ENCODE peak calls at places on chromosomes 4 and X, in ten cellular contexts. One of them, this sample, is unnamed.

GRCh38 chrX:30822068-30822671 is 66.9 kb downstream of the TAB3 start:
- DNase-seq in fibroblast of the conjunctiva: no peak
- DNase-seq in ascending aorta: no peak
- DNase-seq in activated naive CD4-positive, alpha-beta T cell treated with anti-CD3 and anti-CD28 coated beads, Interleukin-2, amount 50 U/mL, for 72 hours: no peak
- DNase-seq in activated CD4-positive, alpha-beta T cell treated with anti-CD3 and anti-CD28 coated beads for 4 hours: no peak
- DNase-seq in foreskin fibroblast: peak; percentile 25
- DNase-seq in stimulated activated CD4-positive, alpha-beta T cell treated with anti-CD3 and anti-CD28 coated beads, Interleukin-4, amount 100 ng/mL, for 48 hours: no peak
- DNase-seq in tibial artery: no peak
- DNase-seq in fibroblast of pulmonary artery: peak; percentile 9
- DNase-seq in GM19239: no peak
- DNase-seq in this sample: no peak

GRCh38 chr4:141215030-141215429 is 5.7 kb upstream of the ZNF330 start:
- DNase-seq in fibroblast of the conjunctiva: no peak
- DNase-seq in ascending aorta: no peak
- DNase-seq in activated naive CD4-positive, alpha-beta T cell treated with anti-CD3 and anti-CD28 coated beads, Interleukin-2, amount 50 U/mL, for 72 hours: no peak
- DNase-seq in activated CD4-positive, alpha-beta T cell treated with anti-CD3 and anti-CD28 coated beads for 4 hours: no peak
- DNase-seq in foreskin fibroblast: peak; percentile 40
- DNase-seq in stimulated activated CD4-positive, alpha-beta T cell treated with anti-CD3 and anti-CD28 coated beads, Interleukin-4, amount 100 ng/mL, for 48 hours: no peak
- DNase-seq in tibial artery: no peak
- DNase-seq in fibroblast of pulmonary artery: peak; percentile 14
- DNase-seq in GM19239: no peak
- DNase-seq in this sample: no peak

GRCh38 chr4:176671532-176671931 is 121.2 kb downstream of the VEGFC start:
- DNase-seq in fibroblast of the conjunctiva: no peak
- DNase-seq in ascending aorta: no peak
- DNase-seq in activated naive CD4-positive, alpha-beta T cell treated with anti-CD3 and anti-CD28 coated beads, Interleukin-2, amount 50 U/mL, for 72 hours: no peak
- DNase-seq in activated CD4-positive, alpha-beta T cell treated with anti-CD3 and anti-CD28 coated beads for 4 hours: no peak
- DNase-seq in foreskin fibroblast: no peak
- DNase-seq in stimulated activated CD4-positive, alpha-beta T cell treated with anti-CD3 and anti-CD28 coated beads, Interleukin-4, amount 100 ng/mL, for 48 hours: no peak
- DNase-seq in tibial artery: no peak
- DNase-seq in fibroblast of pulmonary artery: peak; percentile 87
- DNase-seq in GM19239: no peak
- DNase-seq in this sample: no peak

GRCh38 chr4:2798399-2799301 is 5.8 kb downstream of the SH3BP2 start:
- DNase-seq in fibroblast of the conjunctiva: no peak
- DNase-seq in ascending aorta: peak; percentile 38
- DNase-seq in activated naive CD4-positive, alpha-beta T cell treated with anti-CD3 and anti-CD28 coated beads, Interleukin-2, amount 50 U/mL, for 72 hours: peak; percentile 82
- DNase-seq in activated CD4-positive, alpha-beta T cell treated with anti-CD3 and anti-CD28 coated beads for 4 hours: peak; percentile 50
- DNase-seq in foreskin fibroblast: peak; percentile 34
- DNase-seq in stimulated activated CD4-positive, alpha-beta T cell treated with anti-CD3 and anti-CD28 coated beads, Interleukin-4, amount 100 ng/mL, for 48 hours: no peak
- DNase-seq in tibial artery: peak; percentile 74
- DNase-seq in fibroblast of pulmonary artery: peak; percentile 60
- DNase-seq in GM19239: no peak
- DNase-seq in this sample: no peak

GRCh38 chrX:23699636-23700194 is 32.4 kb downstream of the PRDX4 start:
- DNase-seq in fibroblast of the conjunctiva: no peak
- DNase-seq in ascending aorta: no peak
- DNase-seq in activated naive CD4-positive, alpha-beta T cell treated with anti-CD3 and anti-CD28 coated beads, Interleukin-2, amount 50 U/mL, for 72 hours: no peak
- DNase-seq in activated CD4-positive, alpha-beta T cell treated with anti-CD3 and anti-CD28 coated beads for 4 hours: no peak
- DNase-seq in foreskin fibroblast: no peak
- DNase-seq in stimulated activated CD4-positive, alpha-beta T cell treated with anti-CD3 and anti-CD28 coated beads, Interleukin-4, amount 100 ng/mL, for 48 hours: no peak
- DNase-seq in tibial artery: peak; percentile 22
- DNase-seq in fibroblast of pulmonary artery: peak; percentile 48
- DNase-seq in GM19239: no peak
- DNase-seq in this sample: no peak

GRCh38 chrX:13119386-13119785 is 75.0 kb upstream of the FAM9C start:
- DNase-seq in fibroblast of the conjunctiva: no peak
- DNase-seq in ascending aorta: no peak
- DNase-seq in activated naive CD4-positive, alpha-beta T cell treated with anti-CD3 and anti-CD28 coated beads, Interleukin-2, amount 50 U/mL, for 72 hours: no peak
- DNase-seq in activated CD4-positive, alpha-beta T cell treated with anti-CD3 and anti-CD28 coated beads for 4 hours: no peak
- DNase-seq in foreskin fibroblast: peak; percentile 44
- DNase-seq in stimulated activated CD4-positive, alpha-beta T cell treated with anti-CD3 and anti-CD28 coated beads, Interleukin-4, amount 100 ng/mL, for 48 hours: no peak
- DNase-seq in tibial artery: no peak
- DNase-seq in fibroblast of pulmonary artery: peak; percentile 61
- DNase-seq in GM19239: no peak
- DNase-seq in this sample: peak; percentile 0

GRCh38 chr4:76831475-76832390 is 66.2 kb downstream of the SOWAHB start:
- DNase-seq in fibroblast of the conjunctiva: no peak
- DNase-seq in ascending aorta: no peak
- DNase-seq in activated naive CD4-positive, alpha-beta T cell treated with anti-CD3 and anti-CD28 coated beads, Interleukin-2, amount 50 U/mL, for 72 hours: no peak
- DNase-seq in activated CD4-positive, alpha-beta T cell treated with anti-CD3 and anti-CD28 coated beads for 4 hours: no peak
- DNase-seq in foreskin fibroblast: peak; percentile 13
- DNase-seq in stimulated activated CD4-positive, alpha-beta T cell treated with anti-CD3 and anti-CD28 coated beads, Interleukin-4, amount 100 ng/mL, for 48 hours: no peak
- DNase-seq in tibial artery: no peak
- DNase-seq in fibroblast of pulmonary artery: no peak
- DNase-seq in GM19239: no peak
- DNase-seq in this sample: no peak

GRCh38 chrX:120366794-120367193 is 4.9 kb downstream of the ATP1B4 start:
- DNase-seq in fibroblast of the conjunctiva: no peak
- DNase-seq in ascending aorta: no peak
- DNase-seq in activated naive CD4-positive, alpha-beta T cell treated with anti-CD3 and anti-CD28 coated beads, Interleukin-2, amount 50 U/mL, for 72 hours: no peak
- DNase-seq in activated CD4-positive, alpha-beta T cell treated with anti-CD3 and anti-CD28 coated beads for 4 hours: no peak
- DNase-seq in foreskin fibroblast: no peak
- DNase-seq in stimulated activated CD4-positive, alpha-beta T cell treated with anti-CD3 and anti-CD28 coated beads, Interleukin-4, amount 100 ng/mL, for 48 hours: no peak
- DNase-seq in tibial artery: no peak
- DNase-seq in fibroblast of pulmonary artery: no peak
- DNase-seq in GM19239: no peak
- DNase-seq in this sample: no peak

GRCh38 chrX:45368705-45369104 is 168.0 kb upstream of the DIPK2B start:
- DNase-seq in fibroblast of the conjunctiva: no peak
- DNase-seq in ascending aorta: no peak
- DNase-seq in activated naive CD4-positive, alpha-beta T cell treated with anti-CD3 and anti-CD28 coated beads, Interleukin-2, amount 50 U/mL, for 72 hours: no peak
- DNase-seq in activated CD4-positive, alpha-beta T cell treated with anti-CD3 and anti-CD28 coated beads for 4 hours: no peak
- DNase-seq in foreskin fibroblast: no peak
- DNase-seq in stimulated activated CD4-positive, alpha-beta T cell treated with anti-CD3 and anti-CD28 coated beads, Interleukin-4, amount 100 ng/mL, for 48 hours: no peak
- DNase-seq in tibial artery: no peak
- DNase-seq in fibroblast of pulmonary artery: no peak
- DNase-seq in GM19239: no peak
- DNase-seq in this sample: no peak

GRCh38 chrX:136708348-136708747 is 60.4 kb downstream of the CD40LG start:
- DNase-seq in fibroblast of the conjunctiva: no peak
- DNase-seq in ascending aorta: no peak
- DNase-seq in activated naive CD4-positive, alpha-beta T cell treated with anti-CD3 and anti-CD28 coated beads, Interleukin-2, amount 50 U/mL, for 72 hours: no peak
- DNase-seq in activated CD4-positive, alpha-beta T cell treated with anti-CD3 and anti-CD28 coated beads for 4 hours: no peak
- DNase-seq in foreskin fibroblast: peak; percentile 24
- DNase-seq in stimulated activated CD4-positive, alpha-beta T cell treated with anti-CD3 and anti-CD28 coated beads, Interleukin-4, amount 100 ng/mL, for 48 hours: no peak
- DNase-seq in tibial artery: no peak
- DNase-seq in fibroblast of pulmonary artery: peak; percentile 23
- DNase-seq in GM19239: no peak
- DNase-seq in this sample: no peak

GRCh38 chr4:10030946-10031662 is 9.8 kb upstream of the SLC2A9 start:
- DNase-seq in fibroblast of the conjunctiva: no peak
- DNase-seq in ascending aorta: no peak
- DNase-seq in activated naive CD4-positive, alpha-beta T cell treated with anti-CD3 and anti-CD28 coated beads, Interleukin-2, amount 50 U/mL, for 72 hours: peak; percentile 4
- DNase-seq in activated CD4-positive, alpha-beta T cell treated with anti-CD3 and anti-CD28 coated beads for 4 hours: no peak
- DNase-seq in foreskin fibroblast: no peak
- DNase-seq in stimulated activated CD4-positive, alpha-beta T cell treated with anti-CD3 and anti-CD28 coated beads, Interleukin-4, amount 100 ng/mL, for 48 hours: no peak
- DNase-seq in tibial artery: no peak
- DNase-seq in fibroblast of pulmonary artery: no peak
- DNase-seq in GM19239: no peak
- DNase-seq in this sample: no peak

GRCh38 chr4:159946983-159947645 is 844.2 kb downstream of the RAPGEF2 start:
- DNase-seq in fibroblast of the conjunctiva: peak; percentile 36
- DNase-seq in ascending aorta: no peak
- DNase-seq in activated naive CD4-positive, alpha-beta T cell treated with anti-CD3 and anti-CD28 coated beads, Interleukin-2, amount 50 U/mL, for 72 hours: no peak
- DNase-seq in activated CD4-positive, alpha-beta T cell treated with anti-CD3 and anti-CD28 coated beads for 4 hours: no peak
- DNase-seq in foreskin fibroblast: peak; percentile 39
- DNase-seq in stimulated activated CD4-positive, alpha-beta T cell treated with anti-CD3 and anti-CD28 coated beads, Interleukin-4, amount 100 ng/mL, for 48 hours: no peak
- DNase-seq in tibial artery: no peak
- DNase-seq in fibroblast of pulmonary artery: peak; percentile 75
- DNase-seq in GM19239: no peak
- DNase-seq in this sample: peak; percentile 8

GRCh38 chr4:48635310-48635709 is 144.8 kb downstream of the FRYL start:
- DNase-seq in fibroblast of the conjunctiva: no peak
- DNase-seq in ascending aorta: no peak
- DNase-seq in activated naive CD4-positive, alpha-beta T cell treated with anti-CD3 and anti-CD28 coated beads, Interleukin-2, amount 50 U/mL, for 72 hours: no peak
- DNase-seq in activated CD4-positive, alpha-beta T cell treated with anti-CD3 and anti-CD28 coated beads for 4 hours: peak; percentile 16
- DNase-seq in foreskin fibroblast: peak; percentile 39
- DNase-seq in stimulated activated CD4-positive, alpha-beta T cell treated with anti-CD3 and anti-CD28 coated beads, Interleukin-4, amount 100 ng/mL, for 48 hours: no peak
- DNase-seq in tibial artery: no peak
- DNase-seq in fibroblast of pulmonary artery: no peak
- DNase-seq in GM19239: no peak
- DNase-seq in this sample: no peak

This sample was measured in fibroblast of gingiva.